ENCODE peak calls at places on chromosomes 13 and 19, in seven cellular contexts. I is lower lobe of right lung, A is IMR-90, L is coronary artery, C is astrocyte, X is left ventricle myocardium inferior, D is right lobe of liver. B is an unnamed sample.

GRCh38 chr13:70370924-70371323 is 262.7 kb upstream of the KLHL1 start:
- DNase-seq in I (no peak), A (no peak), L (no peak), C (no peak), X (no peak), D (no peak), B (no peak)

GRCh38 chr19:52217576-52217975 is 27.7 kb downstream of the PPP2R1A start:
- DNase-seq in I (no peak), A (no peak), L (no peak), C (no peak), X (no peak), D (no peak), B (no peak)

GRCh38 chr13:111402441-111402840 is 82.0 kb downstream of the TEX29 start:
- DNase-seq in I (no peak), A (no peak), L (no peak), C (no peak), X (no peak), D (no peak), B (no peak)

GRCh38 chr13:20451397-20451796 is 74.3 kb downstream of the CRYL1 start:
- DNase-seq in I (no peak), A (no peak), L (no peak), C (no peak), X (no peak), D (no peak), B (no peak)

GRCh38 chr13:99656843-99657506 is 155.7 kb downstream of the TM9SF2 start:
- DNase-seq in I (no peak), A (no peak), L (no peak), C (no peak), X (no peak), D (no peak), B (peak)

GRCh38 chr13:113864303-113864890 is 521 bp upstream of the GAS6 start:
- DNase-seq in I (no peak), A (peak), L (peak), C (no peak), X (no peak), D (no peak), B (no peak)

GRCh38 chr19:1122972-1123363 is 19.2 kb downstream of the GPX4 start:
- DNase-seq in I (peak), A (peak), L (no peak), C (peak), X (no peak), D (peak), B (no peak)

GRCh38 chr19:30881986-30882385 is 467.2 kb downstream of the TSHZ3 start:
- DNase-seq in I (no peak), A (no peak), L (peak), C (no peak), X (no peak), D (no peak), B (no peak)

GRCh38 chr19:29855087-29855486 is 43.3 kb downstream of the CCNE1 start:
- DNase-seq in I (no peak), A (no peak), L (peak), C (no peak), X (no peak), D (no peak), B (no peak)

GRCh38 chr19:33426621-33427475 is 53.3 kb downstream of the CEBPG start:
- DNase-seq in I (peak), A (no peak), L (no peak), C (no peak), X (no peak), D (peak), B (peak)

GRCh38 chr13:87671031-87671823 is at the start of gene SLITRK5:
- DNase-seq in I (peak), A (peak), L (peak), C (peak), X (peak), D (peak), B (no peak)

GRCh38 chr19:49845433-49845832 is 5.5 kb upstream of the PTOV1 start:
- DNase-seq in I (no peak), A (peak), L (no peak), C (no peak), X (no peak), D (no peak), B (no peak)

GRCh38 chr19:49840321-49840720 is 10.6 kb upstream of the PTOV1 start:
- DNase-seq in I (no peak), A (no peak), L (no peak), C (no peak), X (no peak), D (no peak), B (no peak)

GRCh38 chr19:49840736-49841249 is 10.2 kb upstream of the PTOV1 start:
- DNase-seq in I (no peak), A (no peak), L (no peak), C (no peak), X (no peak), D (no peak), B (no peak)

GRCh38 chr19:49844138-49844740 is 6.7 kb upstream of the PTOV1 start:
- DNase-seq in I (no peak), A (no peak), L (no peak), C (no peak), X (no peak), D (no peak), B (no peak)

GRCh38 chr19:49843265-49843664 is 7.7 kb upstream of the PTOV1 start:
- DNase-seq in I (no peak), A (no peak), L (no peak), C (no peak), X (no peak), D (no peak), B (no peak)
- H3K27ac ChIP-seq in I (no peak), A (no peak), L (no peak), C (no peak), X (no peak), D (no peak), B (no peak)

DNA sequence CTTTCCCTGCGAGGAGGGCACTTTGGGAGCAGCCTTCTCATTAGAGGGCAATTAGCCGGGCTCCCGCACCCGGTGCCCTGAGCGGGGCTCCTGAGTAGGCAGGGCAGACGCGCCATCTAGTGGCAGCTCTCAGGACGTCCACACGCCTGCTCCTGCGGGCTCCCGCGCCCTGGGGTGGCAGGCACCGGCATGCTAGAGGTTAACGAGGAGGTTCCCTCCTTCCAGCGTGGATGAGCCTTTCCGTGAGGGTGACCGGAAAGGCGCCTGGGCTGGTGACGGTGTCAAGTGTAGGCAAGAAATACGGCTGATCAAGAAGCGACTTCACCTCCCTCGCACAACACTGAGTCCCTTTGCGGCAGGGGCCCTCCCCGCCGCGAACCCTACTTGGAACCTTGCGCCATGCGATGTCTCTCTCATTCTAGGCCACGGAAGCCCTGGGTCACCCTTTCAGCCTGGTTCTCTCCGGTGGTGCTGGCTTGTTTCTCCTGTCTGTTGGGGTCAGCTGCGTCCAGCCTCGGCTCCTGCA is 67.7 kb downstream of the ALOX5AP start:
- DNase-seq in I (peak), A (peak), L (peak), C (no peak), X (peak), D (peak), B (peak)
- H3K27ac ChIP-seq in I (peak), A (peak), L (no peak), C (no peak), X (no peak), D (peak), B (no peak)

GRCh38 chr19:18897108-18898029 is 1.4 kb upstream of the CERS1 start:
- DNase-seq in I (no peak), A (no peak), L (no peak), C (no peak), X (no peak), D (no peak), B (no peak)
- H3K27ac ChIP-seq in I (no peak), A (no peak), L (no peak), C (no peak), X (no peak), D (no peak), B (no peak)

GRCh38 chr19:4517451-4518057 is 732 bp downstream of the PLIN4 start:
- DNase-seq in I (no peak), A (no peak), L (no peak), C (no peak), X (no peak), D (peak), B (no peak)
- H3K27ac ChIP-seq in I (no peak), A (no peak), L (no peak), C (no peak), X (peak), D (no peak), B (no peak)

DNA sequence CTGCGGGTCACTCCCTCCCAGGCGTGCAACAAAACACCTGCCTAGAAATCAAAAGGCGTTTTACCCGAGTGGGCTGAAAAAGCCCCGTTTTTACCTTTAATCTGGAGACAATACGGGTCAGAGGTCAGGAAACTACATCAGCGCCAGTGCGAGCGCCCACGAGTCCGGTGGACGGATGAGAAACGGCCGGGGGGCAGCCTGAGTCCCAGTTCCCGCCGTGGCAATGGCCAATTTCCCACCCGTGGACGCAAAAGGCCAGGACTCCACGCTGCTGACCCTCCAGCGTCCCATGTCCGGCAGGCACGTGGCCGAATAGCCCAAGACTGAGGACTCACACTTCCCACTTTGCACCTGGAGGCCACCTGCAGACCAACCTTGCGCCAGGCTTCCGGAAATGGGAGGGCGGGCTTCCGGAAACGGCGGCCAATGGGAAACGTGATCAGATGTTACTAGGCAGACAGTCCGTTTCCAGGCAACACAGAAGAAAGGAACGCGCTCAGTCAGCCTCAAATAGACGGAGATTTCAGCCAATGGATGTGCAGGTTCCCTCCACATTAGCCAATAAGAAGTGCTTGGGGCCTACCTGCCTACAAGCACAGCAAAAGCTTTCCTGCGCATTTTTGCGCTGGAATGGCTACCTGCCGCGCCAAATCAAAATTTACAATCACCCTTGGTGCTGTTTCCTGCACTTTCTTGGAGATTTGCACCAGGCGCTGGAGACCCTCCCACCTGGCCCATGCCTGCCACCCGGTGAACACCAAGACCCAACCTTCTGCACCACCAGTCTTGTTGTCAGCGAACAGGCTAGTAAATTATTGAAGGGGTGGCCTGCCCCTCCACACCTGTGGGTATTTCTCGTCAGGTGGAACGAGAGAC is 47.4 kb downstream of the ZFP14 start:
- DNase-seq in I (peak), A (peak), L (peak), C (peak), X (peak), D (peak), B (peak)
- H3K27ac ChIP-seq in I (peak), A (no peak), L (no peak), C (peak), X (peak), D (no peak), B (no peak)

DNA sequence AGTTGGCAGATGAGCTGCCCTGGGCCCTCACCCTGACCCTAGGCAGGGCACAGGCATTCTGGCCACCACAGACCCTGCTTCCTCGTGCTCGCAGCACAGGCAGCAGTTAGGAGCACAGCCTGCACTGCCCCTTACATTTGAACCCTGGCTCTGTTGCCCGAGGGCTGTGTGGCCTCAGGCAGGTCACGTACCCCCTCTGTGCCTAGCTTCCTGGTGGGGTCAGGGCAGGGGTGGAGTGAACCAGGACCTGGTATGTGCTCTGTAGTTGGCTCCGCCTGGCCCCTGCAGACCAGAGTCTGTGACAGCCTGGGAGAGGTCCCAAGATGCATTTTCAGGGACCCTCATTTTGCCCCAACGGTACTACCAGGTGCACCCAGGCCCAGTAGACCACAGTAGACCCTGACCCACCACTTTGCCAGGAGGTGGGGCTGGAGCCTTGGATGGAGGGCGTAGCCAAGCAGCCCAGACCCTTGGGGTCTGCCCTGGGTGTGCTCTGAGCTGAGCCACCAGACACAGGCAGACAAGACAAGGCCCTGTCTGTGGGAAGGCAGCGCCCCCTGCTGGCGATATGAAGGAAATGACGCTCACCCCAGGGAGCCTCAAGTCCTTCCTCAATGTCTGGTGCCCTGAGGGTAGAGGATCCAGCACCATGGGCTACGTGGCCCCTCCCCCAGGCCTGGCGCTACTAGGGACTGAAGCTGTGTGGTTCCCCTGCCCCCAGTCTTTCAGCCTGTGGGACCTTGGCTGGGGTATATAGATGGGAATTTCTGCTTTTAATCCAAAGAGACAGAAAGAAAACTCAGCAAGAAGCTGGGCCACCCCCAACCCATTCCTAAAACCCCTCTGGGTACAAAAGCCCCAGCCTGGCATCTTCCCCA is 9.0 kb downstream of the LYL1 start:
- DNase-seq in I (peak), A (peak), L (no peak), C (peak), X (peak), D (peak), B (peak)
- H3K27ac ChIP-seq in I (peak), A (no peak), L (peak), C (no peak), X (peak), D (no peak), B (no peak)

GRCh38 chr19:48638831-48639381 is 1.7 kb upstream of the DBP start:
- DNase-seq in I (no peak), A (no peak), L (no peak), C (no peak), X (no peak), D (peak), B (no peak)

GRCh38 chr19:48637948-48638830 is 1.0 kb upstream of the DBP start:
- DNase-seq in I (peak), A (peak), L (peak), C (peak), X (peak), D (peak), B (peak)

GRCh38 chr19:48641850-48642249 is 4.1 kb downstream of the CA11 start:
- DNase-seq in I (no peak), A (no peak), L (no peak), C (no peak), X (no peak), D (no peak), B (no peak)

GRCh38 chr19:48637449-48637947 is 319 bp upstream of the DBP start:
- DNase-seq in I (peak), A (peak), L (peak), C (peak), X (peak), D (peak), B (peak)

DNA sequence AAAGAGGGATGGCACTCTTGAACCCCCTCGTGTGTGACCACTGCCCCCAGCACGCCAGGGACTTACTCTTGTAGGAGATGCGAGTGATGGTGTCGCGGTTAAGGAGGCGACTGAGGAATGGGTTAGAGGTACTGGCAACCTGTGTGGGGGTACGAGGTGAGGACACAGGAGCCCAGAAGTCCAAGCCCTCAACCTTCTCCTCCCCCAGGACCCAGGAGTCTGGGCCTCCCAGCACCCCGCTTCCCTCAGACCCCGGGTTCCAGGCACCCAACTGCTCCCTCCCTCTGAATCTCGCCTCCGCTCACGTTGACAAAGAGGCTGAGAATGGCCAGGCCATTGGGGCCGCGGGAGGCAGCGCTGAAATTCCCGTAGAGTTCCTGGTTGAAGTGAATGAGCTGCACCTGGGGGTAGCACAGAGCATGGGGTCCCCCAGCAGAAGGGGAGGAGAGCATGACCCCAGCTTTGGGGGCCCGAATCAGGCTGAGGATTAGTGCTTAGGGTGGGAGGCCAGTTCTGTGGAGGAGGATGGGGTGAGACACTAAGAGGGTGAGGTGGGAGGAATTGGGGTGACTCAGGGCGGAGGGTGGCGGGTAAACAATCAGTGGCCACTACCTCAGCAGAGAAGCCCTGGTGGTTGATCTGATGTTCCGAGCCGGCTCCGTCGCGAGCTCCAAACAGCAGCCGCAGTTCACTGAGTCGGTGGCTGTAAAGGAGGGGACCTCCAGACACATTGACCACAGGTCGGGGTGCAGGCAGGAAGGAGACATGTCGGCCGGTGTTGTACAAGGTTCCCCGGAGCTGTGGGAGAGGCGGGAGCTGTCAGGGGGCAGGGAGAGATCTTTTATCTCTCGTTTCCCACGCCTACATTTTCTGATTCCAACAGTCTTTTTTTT is 2.5 kb upstream of the DBP start:
- DNase-seq in I (no peak), A (no peak), L (no peak), C (no peak), X (no peak), D (no peak), B (no peak)
- H3K27ac ChIP-seq in I (no peak), A (no peak), L (no peak), C (no peak), X (no peak), D (no peak), B (peak)

GRCh38 chr19:7879102-7879770 is 5.0 kb upstream of the PRR36 start:
- DNase-seq in I (no peak), A (no peak), L (no peak), C (no peak), X (no peak), D (no peak), B (no peak)
- H3K27ac ChIP-seq in I (no peak), A (no peak), L (no peak), C (no peak), X (no peak), D (no peak), B (no peak)

GRCh38 chr19:43984687-43985000 is 656 bp downstream of the ZNF155 start:
- DNase-seq in I (peak), A (no peak), L (no peak), C (peak), X (peak), D (no peak), B (no peak)
- H3K27ac ChIP-seq in I (peak), A (peak), L (peak), C (peak), X (peak), D (peak), B (no peak)